ENCODE peak calls at places on chromosomes 1 and 21, in nine cellular contexts. U is iPS DF 6.9; C is activated T-cell treated with anti-CD3 and anti-CD28 coated beads, Interleukin-2, amount 50 U/mL, for 48 hours; O is ELF-1; Y is stimulated activated CD8-positive, alpha-beta memory T cell treated with anti-CD3 and anti-CD28 coated beads, Interleukin-7, amount 100 ng/mL, for 24 hours; E is substantia nigra; X is OCI-M1; W is adrenal gland; R is astrocyte. P is an unnamed sample.

GRCh38 chr1:42043182-42043581 is 110.0 kb upstream of the GUCA2B start:
- DNase-seq in E (no peak), X (no peak), Y (no peak), W (no peak), O (no peak), R (no peak), C (no peak), U (no peak), P (no peak)

GRCh38 chr21:32093758-32094463 is 184.9 kb downstream of the MIS18A start:
- DNase-seq in E (no peak), O (no peak), W (no peak), R (no peak), Y (no peak), X (no peak), U (no peak), C (no peak), P (no peak)

GRCh38 chr21:26769613-26770188 is 75.5 kb downstream of the ADAMTS1 start:
- DNase-seq in R (no peak), Y (no peak), C (no peak), E (no peak), O (no peak), X (peak), W (no peak), U (no peak), P (no peak)

GRCh38 chr1:94927405-94928175 is 680 bp upstream of the CNN3 start:
- DNase-seq in E (peak), C (no peak), U (no peak), Y (no peak), W (peak), O (peak), R (peak), X (no peak), P (peak)

GRCh38 chr1:61518670-61519400 is 206.1 kb downstream of the TM2D1 start:
- DNase-seq in C (no peak), R (no peak), Y (no peak), O (no peak), E (no peak), U (no peak), X (no peak), W (no peak), P (no peak)

GRCh38 chr1:34591751-34592629 is 162.9 kb upstream of the GJB5 start:
- DNase-seq in O (no peak), C (peak), R (no peak), W (no peak), Y (no peak), X (peak), E (no peak), U (no peak), P (no peak)

GRCh38 chr1:196660912-196661311 is 9.1 kb downstream of the CFH start:
- DNase-seq in X (peak), U (no peak), Y (no peak), O (no peak), C (no peak), R (no peak), W (no peak), E (no peak), P (no peak)

GRCh38 chr1:3055051-3055450 is 14.0 kb upstream of the PRDM16 start:
- DNase-seq in X (no peak), C (no peak), W (no peak), O (no peak), Y (no peak), U (no peak), R (no peak), E (no peak), P (no peak)

GRCh38 chr1:208449951-208450350 is 205.8 kb upstream of the PLXNA2 start:
- DNase-seq in R (no peak), Y (no peak), C (no peak), U (no peak), W (no peak), E (no peak), X (no peak), O (no peak), P (no peak)

GRCh38 chr1:238681021-238681420 is 705.3 kb upstream of the CHRM3 start:
- DNase-seq in X (no peak), E (no peak), R (peak), U (no peak), W (no peak), Y (no peak), O (no peak), C (no peak), P (no peak)

GRCh38 chr1:227926216-227926791 is 21.4 kb downstream of the WNT9A start:
- DNase-seq in O (no peak), C (no peak), R (no peak), Y (no peak), W (no peak), E (no peak), X (no peak), U (no peak), P (no peak)

GRCh38 chr1:113930499-113931161 is 1.5 kb downstream of the HIPK1 start:
- DNase-seq in W (no peak), U (no peak), X (peak), O (peak), E (no peak), C (peak), Y (no peak), R (peak), P (no peak)

GRCh38 chr1:203584507-203584906 is 42.1 kb upstream of the ATP2B4 start:
- DNase-seq in X (no peak), O (peak), Y (no peak), E (no peak), C (no peak), R (no peak), U (no peak), W (no peak), P (no peak)

GRCh38 chr1:106055900-106056299 is 1000.6 kb upstream of the PRMT6 start:
- DNase-seq in C (no peak), O (no peak), E (no peak), Y (no peak), W (no peak), R (no peak), X (no peak), U (no peak), P (no peak)

GRCh38 chr1:207455183-207455754 is 1.1 kb downstream of the CR2 start:
- DNase-seq in Y (no peak), E (no peak), R (no peak), U (no peak), C (no peak), W (no peak), X (peak), O (no peak), P (no peak)

GRCh38 chr21:18417361-18417760 is 13.8 kb upstream of the TMPRSS15 start:
- DNase-seq in R (no peak), O (no peak), W (no peak), C (no peak), Y (no peak), E (no peak), X (no peak), U (no peak), P (no peak)

GRCh38 chr1:183327429-183328290 is 90.5 kb downstream of the NMNAT2 start:
- DNase-seq in U (no peak), Y (no peak), O (no peak), E (no peak), W (peak), C (no peak), X (no peak), R (no peak), P (no peak)

GRCh38 chr1:179177182-179177581 is 52.3 kb downstream of the ABL2 start:
- DNase-seq in X (no peak), Y (no peak), C (no peak), R (peak), O (no peak), E (no peak), W (no peak), U (no peak), P (peak)

GRCh38 chr1:68301538-68301937 is 69.2 kb upstream of the WLS start:
- DNase-seq in E (no peak), U (no peak), X (no peak), R (peak), Y (no peak), W (no peak), C (no peak), O (no peak), P (no peak)

GRCh38 chr1:206890125-206890637 is 7.1 kb upstream of the IL24 start:
- DNase-seq in C (no peak), Y (no peak), O (peak), R (peak), U (no peak), W (no peak), X (no peak), E (no peak), P (no peak)

GRCh38 chr1:87355894-87356293 is 27.2 kb downstream of the LMO4 start:
- DNase-seq in E (no peak), U (no peak), O (no peak), C (no peak), Y (no peak), R (no peak), W (no peak), X (no peak), P (no peak)

GRCh38 chr1:33471416-33471815 is 1.0 kb upstream of the ZSCAN20 start:
- DNase-seq in X (no peak), O (no peak), Y (no peak), R (no peak), W (no peak), C (no peak), U (no peak), E (no peak), P (no peak)

GRCh38 chr1:168972887-168973286 is 133.6 kb upstream of the ATP1B1 start:
- DNase-seq in O (no peak), X (no peak), C (no peak), E (no peak), W (no peak), Y (no peak), R (no peak), U (no peak), P (no peak)

GRCh38 chr1:17260738-17261137 is 11.8 kb downstream of the PADI3 start:
- DNase-seq in U (no peak), Y (no peak), W (no peak), X (no peak), C (no peak), O (no peak), R (no peak), E (no peak), P (no peak)

GRCh38 chr1:91874167-91874566 is 11.8 kb downstream of the TGFBR3 start:
- DNase-seq in C (no peak), U (no peak), R (no peak), Y (no peak), E (no peak), X (no peak), O (no peak), W (no peak), P (no peak)

GRCh38 chr1:8317647-8318360 is at the start of gene SLC45A1:
- DNase-seq in Y (peak), O (peak), R (peak), E (peak), C (peak), X (no peak), W (peak), U (no peak), P (peak)